ENCODE peak calls at places on chromosomes 3 and 15, in four cellular contexts. W is H1, G is HepG2, I is K562. M is an unnamed sample.

GRCh38 chr15:90671216-90671615 is 45.9 kb upstream of the BLM start:
- DNase-seq in W (no peak), G (no peak), I (no peak), M (no peak)

GRCh38 chr3:36905545-36905944 is 39.3 kb downstream of the TRANK1 start:
- DNase-seq in W (no peak), G (no peak), I (no peak), M (no peak)

GRCh38 chr3:77039606-77040553 is at the start of gene ROBO2:
- DNase-seq in W (no peak), G (no peak), I (peak), M (no peak)

GRCh38 chr15:58497036-58497785 is 65.4 kb downstream of the LIPC start:
- DNase-seq in W (no peak), G (no peak), I (no peak), M (no peak)

GRCh38 chr3:120908030-120908802 is at the start of gene STXBP5L:
- DNase-seq in W (peak), G (peak), I (peak), M (no peak)

GRCh38 chr15:92395176-92395521 is 1.5 kb downstream of the ST8SIA2 start:
- DNase-seq in W (no peak), G (no peak), I (no peak), M (no peak)

GRCh38 chr15:72042054-72042453 is 75.9 kb downstream of the MYO9A start:
- DNase-seq in W (no peak), G (no peak), I (no peak), M (no peak)

GRCh38 chr3:57864853-57865252 is 108.7 kb downstream of the SLMAP start:
- DNase-seq in W (no peak), G (no peak), I (no peak), M (no peak)

GRCh38 chr15:29638781-29639180 is 183.5 kb downstream of the TJP1 start:
- DNase-seq in W (no peak), G (peak), I (no peak), M (no peak)

GRCh38 chr15:34837246-34838016 is 42.1 kb upstream of the ACTC1 start:
- DNase-seq in W (no peak), G (no peak), I (no peak), M (no peak)

GRCh38 chr3:123419156-123419849 is 29.6 kb downstream of the ADCY5 start:
- DNase-seq in W (no peak), G (no peak), I (no peak), M (no peak)

GRCh38 chr15:58870451-58870850 is 63.0 kb downstream of the SLTM start:
- DNase-seq in W (no peak), G (no peak), I (no peak), M (no peak)

GRCh38 chr3:10169000-10169496 is 4.3 kb downstream of the IRAK2 start:
- DNase-seq in W (no peak), G (no peak), I (no peak), M (no peak)

GRCh38 chr3:129592362-129593150 is 13.9 kb downstream of the PLXND1 start:
- DNase-seq in W (no peak), G (no peak), I (no peak), M (no peak)

GRCh38 chr3:14370719-14371572 is 31.5 kb upstream of the SLC6A6 start:
- DNase-seq in W (no peak), G (no peak), I (no peak), M (no peak)

GRCh38 chr3:178001670-178002101 is 534.5 kb upstream of the KCNMB2 start:
- DNase-seq in W (no peak), G (no peak), I (no peak), M (no peak)

GRCh38 chr15:85048430-85048829 is 66.8 kb downstream of the PDE8A start:
- DNase-seq in W (no peak), G (no peak), I (no peak), M (no peak)

GRCh38 chr3:89000886-89001285 is 106.5 kb upstream of the EPHA3 start:
- DNase-seq in W (no peak), G (no peak), I (no peak), M (no peak)

GRCh38 chr3:110243081-110243480 is 828.5 kb upstream of the NECTIN3 start:
- DNase-seq in W (no peak), G (no peak), I (no peak), M (no peak)

GRCh38 chr15:49415638-49416037 is 7.4 kb upstream of the FGF7 start:
- DNase-seq in W (no peak), G (no peak), I (no peak), M (no peak)

GRCh38 chr3:126245811-126246727 is 65.7 kb upstream of the ALDH1L1 start:
- DNase-seq in W (no peak), G (peak), I (peak), M (no peak)

GRCh38 chr15:73522011-73522410 is 79.0 kb downstream of the REC114 start:
- DNase-seq in W (no peak), G (no peak), I (no peak), M (no peak)

GRCh38 chr3:157447026-157447694 is 10.5 kb downstream of the PTX3 start:
- DNase-seq in W (no peak), G (no peak), I (no peak), M (no peak)

GRCh38 chr3:58880182-58880581 is 169.6 kb downstream of the CFAP20DC start:
- DNase-seq in W (no peak), G (no peak), I (no peak), M (no peak)

GRCh38 chr15:31511707-31512310 is 185.2 kb downstream of the KLF13 start:
- DNase-seq in W (no peak), G (no peak), I (no peak), M (peak)

GRCh38 chr3:116473602-116474001 is 28.3 kb upstream of the LSAMP start:
- DNase-seq in W (no peak), G (no peak), I (no peak), M (no peak)

GRCh38 chr3:129015388-129016105 is 14.4 kb downstream of the EFCC1 start:
- DNase-seq in W (no peak), G (no peak), I (peak), M (no peak)

GRCh38 chr3:7917443-7918151 is 584.0 kb upstream of the LMCD1 start:
- DNase-seq in W (no peak), G (no peak), I (no peak), M (no peak)

DNA sequence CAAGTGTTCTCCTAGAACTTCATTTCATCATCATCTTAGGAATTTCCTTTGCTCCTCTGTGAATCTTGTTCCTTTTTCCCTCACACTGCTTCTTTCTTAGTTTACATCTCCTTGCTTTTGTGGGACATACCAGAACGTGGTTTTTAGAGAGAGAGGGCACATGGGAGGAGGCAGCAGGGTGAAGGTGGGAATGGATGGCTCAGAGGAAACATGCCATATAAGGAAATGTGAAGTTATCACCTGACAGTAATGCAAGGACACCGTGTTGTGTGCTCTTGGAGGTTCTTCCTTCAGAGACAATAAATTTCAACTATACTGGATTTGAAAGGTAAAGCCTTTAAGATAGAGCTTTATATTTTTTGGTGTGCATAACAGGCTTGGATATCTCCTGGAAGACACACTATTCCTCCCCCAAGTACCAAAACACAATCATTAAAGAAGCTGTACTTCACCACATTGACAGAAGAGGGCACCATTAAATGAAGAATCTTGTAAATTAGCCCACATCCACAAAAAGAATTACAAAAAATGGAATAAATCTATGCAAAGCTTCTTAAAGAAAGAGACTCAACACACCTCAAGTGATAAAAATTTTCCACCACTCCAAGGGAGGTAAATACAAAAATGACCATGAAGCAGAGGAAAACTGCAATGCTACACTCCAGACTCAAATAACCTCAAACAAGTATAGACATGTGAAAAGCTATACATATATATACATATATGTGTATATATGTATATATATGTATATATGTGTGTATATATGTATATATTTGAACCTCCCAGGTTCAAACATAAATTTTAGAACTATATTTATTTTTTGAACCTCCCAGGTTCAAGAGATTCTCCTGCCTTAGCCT is 26.1 kb downstream of the RPL39L start:
- DNase-seq in W (no peak), G (peak), I (peak), M (no peak)
- TF ChIP-seq CBX5 in W (no peak), G (no peak), I (no peak), M (no peak)

GRCh38 chr15:40930430-40931299 is 1.5 kb downstream of the DLL4 start:
- DNase-seq in W (no peak), G (peak), I (peak), M (no peak)
- TF ChIP-seq SIN3A in W (peak), G (no peak), I (no peak), M (no peak)

GRCh38 chr3:85652322-85652721 is 693.5 kb downstream of the CADM2 start:
- DNase-seq in W (no peak), G (no peak), I (no peak), M (no peak)
- TF ChIP-seq CBX5 in W (no peak), G (no peak), I (no peak), M (no peak)

GRCh38 chr3:105866656-105867653 is 1.9 kb downstream of the CBLB start:
- DNase-seq in W (no peak), G (peak), I (peak), M (peak)
- TF ChIP-seq SIN3A in W (no peak), G (no peak), I (no peak), M (no peak)

GRCh38 chr3:196868297-196868661 is 559 bp downstream of the SENP5 start:
- DNase-seq in W (no peak), G (peak), I (no peak), M (no peak)
- TF ChIP-seq CBX5 in W (no peak), G (no peak), I (no peak), M (no peak)

GRCh38 chr15:99454107-99454809 is 111.5 kb upstream of the MEF2A start:
- DNase-seq in W (no peak), G (no peak), I (no peak), M (no peak)

GRCh38 chr15:99455796-99456160 is 110.0 kb upstream of the MEF2A start:
- DNase-seq in W (no peak), G (no peak), I (no peak), M (no peak)

GRCh38 chr15:99452728-99453643 is 112.8 kb upstream of the MEF2A start:
- DNase-seq in W (no peak), G (peak), I (no peak), M (peak)

GRCh38 chr15:99453646-99454045 is 112.1 kb upstream of the MEF2A start:
- DNase-seq in W (no peak), G (no peak), I (no peak), M (no peak)

DNA sequence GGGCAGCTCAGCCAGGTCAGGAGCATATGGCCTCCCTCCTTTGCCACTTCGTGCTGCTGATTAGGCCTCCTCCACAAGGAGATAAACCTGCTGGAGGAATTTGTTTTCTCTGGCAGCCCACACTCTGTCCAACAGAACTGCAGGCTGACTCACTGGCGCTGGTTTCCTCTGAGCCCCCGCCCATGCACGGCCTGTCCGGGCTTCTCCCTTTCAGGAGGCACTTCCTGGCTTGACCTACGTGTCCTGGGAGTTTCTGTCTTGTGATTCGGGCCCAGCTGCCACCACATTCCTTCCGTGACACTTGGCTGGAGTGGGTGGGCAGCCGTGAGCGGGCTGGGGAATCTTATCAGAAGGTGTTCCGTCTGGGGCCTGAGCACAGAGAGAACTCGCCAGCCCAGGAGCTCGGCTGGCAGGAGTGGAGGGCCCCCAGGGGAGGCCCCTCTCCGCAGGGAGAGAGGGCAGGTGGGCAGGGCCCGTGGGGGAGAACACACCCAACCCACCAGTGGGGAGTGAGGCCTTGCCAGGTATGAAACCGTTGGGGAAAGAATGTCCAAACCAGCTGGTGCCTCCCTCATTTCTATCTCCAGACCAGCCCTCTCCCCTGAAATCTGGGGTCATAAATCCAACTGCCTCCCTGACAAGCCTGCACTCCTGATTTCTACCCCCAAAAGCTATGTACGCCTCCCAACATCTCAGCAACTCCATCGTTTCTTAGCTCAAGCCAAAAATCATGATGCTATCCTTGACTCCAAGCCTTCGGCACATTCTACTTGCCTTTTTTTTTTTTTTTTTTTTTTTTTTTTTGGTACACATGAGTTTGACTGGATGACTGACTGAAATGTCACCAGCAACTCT is 110.6 kb upstream of the MEF2A start:
- DNase-seq in W (no peak), G (peak), I (no peak), M (no peak)
- TF ChIP-seq SIN3A in W (no peak), G (no peak), I (no peak), M (no peak)